ENCODE peak calls at places on chromosomes 11 and 22, in seven cellular contexts. A, W, P, B, H, O and R are unnamed samples.

GRCh38 chr22:20783844-20784723 is 10.2 kb downstream of the SERPIND1 start:
- DNase-seq in A (no peak), W (peak), P (no peak), B (no peak), H (peak), O (peak), R (no peak)

GRCh38 chr11:40274017-40274416 is 1185.4 kb downstream of the LRRC4C start:
- DNase-seq in A (no peak), W (no peak), P (no peak), B (no peak), H (no peak), O (no peak), R (no peak)

GRCh38 chr11:79419120-79419519 is 21.7 kb downstream of the TENM4 start:
- DNase-seq in A (no peak), W (no peak), P (no peak), B (no peak), H (no peak), O (no peak), R (no peak)

GRCh38 chr22:50348058-50348457 is 4.9 kb downstream of the PPP6R2 start:
- DNase-seq in A (no peak), W (no peak), P (no peak), B (no peak), H (no peak), O (no peak), R (no peak)

GRCh38 chr11:60378359-60378758 is at the start of gene MS4A7:
- DNase-seq in A (no peak), W (no peak), P (peak), B (no peak), H (no peak), O (no peak), R (no peak)

GRCh38 chr11:92751594-92751993 is 217.9 kb upstream of the MTNR1B start:
- DNase-seq in A (no peak), W (no peak), P (no peak), B (no peak), H (peak), O (peak), R (no peak)

GRCh38 chr11:3139481-3140290 is 25.4 kb downstream of the OSBPL5 start:
- DNase-seq in A (no peak), W (no peak), P (peak), B (no peak), H (no peak), O (no peak), R (no peak)

GRCh38 chr11:35487532-35488078 is 37.8 kb downstream of the PAMR1 start:
- DNase-seq in A (peak), W (peak), P (no peak), B (peak), H (peak), O (peak), R (peak)

GRCh38 chr11:1232328-1233321 is 9.8 kb downstream of the MUC5B start:
- DNase-seq in A (no peak), W (no peak), P (peak), B (no peak), H (no peak), O (no peak), R (peak)

GRCh38 chr22:26404851-26405357 is 24.2 kb upstream of the ASPHD2 start:
- DNase-seq in A (no peak), W (no peak), P (no peak), B (no peak), H (no peak), O (no peak), R (peak)

GRCh38 chr11:63560506-63561179 is 2.5 kb downstream of the PLAAT2 start:
- DNase-seq in A (peak), W (no peak), P (peak), B (no peak), H (no peak), O (no peak), R (no peak)

GRCh38 chr22:17569971-17570511 is 6.7 kb downstream of the SLC25A18 start:
- DNase-seq in A (peak), W (no peak), P (no peak), B (no peak), H (no peak), O (no peak), R (peak)

GRCh38 chr22:30104501-30105156 is 24.4 kb downstream of the HORMAD2 start:
- DNase-seq in A (no peak), W (no peak), P (no peak), B (no peak), H (no peak), O (no peak), R (no peak)

GRCh38 chr11:47715082-47715669 is at the start of gene AGBL2:
- DNase-seq in A (peak), W (peak), P (peak), B (no peak), H (peak), O (peak), R (no peak)

GRCh38 chr11:126842038-126842437 is 158.5 kb downstream of the KIRREL3 start:
- DNase-seq in A (no peak), W (no peak), P (no peak), B (no peak), H (no peak), O (no peak), R (no peak)

GRCh38 chr11:102924851-102925380 is 30.6 kb downstream of the MMP13 start:
- DNase-seq in A (no peak), W (no peak), P (no peak), B (no peak), H (no peak), O (peak), R (no peak)

GRCh38 chr22:43343262-43343988 is at the start of gene SCUBE1:
- DNase-seq in A (no peak), W (peak), P (peak), B (no peak), H (peak), O (no peak), R (peak)

GRCh38 chr11:131693756-131694155 is 323.3 kb downstream of the NTM start:
- DNase-seq in A (peak), W (no peak), P (no peak), B (no peak), H (no peak), O (no peak), R (no peak)

GRCh38 chr22:17963015-17963414 is 61.3 kb downstream of the MICAL3 start:
- DNase-seq in A (no peak), W (no peak), P (no peak), B (no peak), H (no peak), O (no peak), R (no peak)

GRCh38 chr11:102780491-102780918 is at the start of gene MMP10:
- DNase-seq in A (no peak), W (peak), P (no peak), B (no peak), H (peak), O (peak), R (peak)

GRCh38 chr11:94742645-94743044 is 25.5 kb upstream of the AMOTL1 start:
- DNase-seq in A (no peak), W (no peak), P (no peak), B (no peak), H (no peak), O (no peak), R (no peak)

GRCh38 chr11:110897035-110897434 is 184.8 kb upstream of the ARHGAP20 start:
- DNase-seq in A (no peak), W (no peak), P (no peak), B (no peak), H (no peak), O (peak), R (no peak)